ENCODE peak calls at places on chromosomes 13 and 19, in nine cellular contexts. A, I, E, J, O, Z, C, H and P are unnamed samples.

GRCh38 chr13:73991384-73991783 is 142.8 kb downstream of the KLF12 start:
- DNase-seq in E (no peak), J (no peak), Z (peak; percentile 26), I (no peak), A (no peak), O (no peak), H (no peak), C (no peak), P (no peak)

GRCh38 chr19:18230941-18231734 is 4.9 kb upstream of the PDE4C start:
- DNase-seq in A (no peak), J (no peak), Z (no peak), O (no peak), C (peak; percentile 27), I (no peak), E (no peak), H (no peak), P (no peak)

GRCh38 chr19:18273566-18274302 is 518 bp downstream of the IQCN start:
- DNase-seq in E (no peak), I (no peak), O (no peak), C (no peak), A (no peak), Z (no peak), H (no peak), J (no peak), P (peak; percentile 57)

GRCh38 chr19:5826531-5827341 is 12.8 kb downstream of the FUT6 start:
- DNase-seq in E (no peak), Z (peak; percentile 59), H (no peak), O (no peak), I (no peak), C (peak; percentile 23), A (peak; percentile 77), J (no peak), P (peak; percentile 16)

GRCh38 chr13:33111414-33112110 is 95.3 kb downstream of the KL start:
- DNase-seq in C (peak; percentile 56), H (no peak), I (no peak), J (no peak), Z (no peak), E (no peak), A (peak; percentile 5), O (no peak), P (no peak)

GRCh38 chr19:1084024-1084868 is 10.9 kb downstream of the POLR2E start:
- DNase-seq in O (no peak), A (no peak), E (no peak), Z (no peak), H (no peak), C (no peak), I (no peak), J (no peak), P (peak; percentile 10)

GRCh38 chr19:15187026-15188007 is 13.5 kb downstream of the NOTCH3 start:
- DNase-seq in I (no peak), O (no peak), E (no peak), H (no peak), A (no peak), C (peak; percentile 54), J (no peak), Z (no peak), P (no peak)

GRCh38 chr13:108176685-108177274 is 38.6 kb downstream of the LIG4 start:
- DNase-seq in E (no peak), Z (peak; percentile 34), J (peak; percentile 9), C (peak; percentile 40), A (no peak), O (peak; percentile 55), I (peak; percentile 29), H (peak; percentile 10), P (peak; percentile 58)

GRCh38 chr19:17757125-17757524 is 5.8 kb downstream of the FCHO1 start:
- DNase-seq in E (no peak), C (peak; percentile 53), A (peak; percentile 72), J (no peak), H (no peak), I (peak; percentile 97), Z (no peak), O (no peak), P (no peak)

GRCh38 chr13:19822673-19823072 is 39.9 kb upstream of the PSPC1 start:
- DNase-seq in Z (no peak), C (peak; percentile 29), O (no peak), E (no peak), I (no peak), J (no peak), H (no peak), A (no peak), P (no peak)

GRCh38 chr19:47406711-47407416 is 12.5 kb downstream of the MEIS3 start:
- DNase-seq in H (no peak), J (no peak), C (no peak), Z (no peak), I (no peak), O (no peak), E (no peak), A (no peak), P (no peak)

GRCh38 chr19:51161266-51161665 is 19.2 kb downstream of the SIGLEC7 start:
- DNase-seq in H (no peak), A (no peak), C (no peak), Z (no peak), O (no peak), E (no peak), J (no peak), I (no peak), P (no peak)